ENCODE peak calls at places on chromosomes 4 and X, in eight cellular contexts. C is IMR-90, U is AG09319, Y is endothelial cell, A is suprapubic skin, K is heart left ventricle, Z is lower lobe of right lung, G is A549. M is an unnamed sample.

GRCh38 chr4:7384929-7385890 is 49.5 kb downstream of the PSAPL1 start:
- DNase-seq in C (no peak), U (no peak), Y (peak), A (peak), K (peak), Z (peak), G (no peak), M (no peak)

GRCh38 chr4:71426381-71427042 is 87.7 kb downstream of the SLC4A4 start:
- DNase-seq in C (no peak), U (no peak), Y (no peak), A (no peak), K (no peak), Z (no peak), G (no peak), M (no peak)

GRCh38 chrX:108270739-108271396 is 167.4 kb downstream of the COL4A6 start:
- DNase-seq in C (peak), U (no peak), Y (no peak), A (no peak), K (no peak), Z (no peak), G (no peak), M (no peak)

GRCh38 chrX:68257015-68257414 is 176.3 kb downstream of the OPHN1 start:
- DNase-seq in C (no peak), U (no peak), Y (no peak), A (no peak), K (no peak), Z (no peak), G (no peak), M (no peak)

GRCh38 chr4:4689694-4690440 is 148.0 kb upstream of the STX18 start:
- DNase-seq in C (no peak), U (no peak), Y (no peak), A (no peak), K (no peak), Z (no peak), G (no peak), M (no peak)

GRCh38 chrX:12162420-12162819 is 24.1 kb downstream of the FRMPD4 start:
- DNase-seq in C (peak), U (peak), Y (no peak), A (no peak), K (no peak), Z (no peak), G (no peak), M (no peak)

GRCh38 chr4:109005523-109005922 is 242.7 kb upstream of the ETNPPL start:
- DNase-seq in C (peak), U (no peak), Y (no peak), A (no peak), K (no peak), Z (no peak), G (no peak), M (peak)

GRCh38 chr4:20682853-20683252 is 17.4 kb upstream of the PACRGL start:
- DNase-seq in C (no peak), U (no peak), Y (no peak), A (no peak), K (no peak), Z (no peak), G (no peak), M (no peak)

GRCh38 chrX:39308126-39308525 is 506.9 kb downstream of the MID1IP1 start:
- DNase-seq in C (no peak), U (no peak), Y (no peak), A (no peak), K (no peak), Z (no peak), G (no peak), M (no peak)

GRCh38 chrX:40100141-40100536 is 2.4 kb upstream of the BCOR start:
- DNase-seq in C (no peak), U (no peak), Y (no peak), A (no peak), K (no peak), Z (peak), G (no peak), M (peak)

GRCh38 chr4:42627887-42628646 is 28.8 kb downstream of the ATP8A1 start:
- DNase-seq in C (no peak), U (no peak), Y (no peak), A (peak), K (peak), Z (no peak), G (peak), M (no peak)

GRCh38 chr4:103786014-103786413 is 66.2 kb upstream of the TACR3 start:
- DNase-seq in C (no peak), U (peak), Y (peak), A (no peak), K (no peak), Z (no peak), G (peak), M (peak)

GRCh38 chr4:41432219-41432618 is 105.7 kb upstream of the LIMCH1 start:
- DNase-seq in C (no peak), U (no peak), Y (no peak), A (no peak), K (no peak), Z (no peak), G (no peak), M (no peak)

GRCh38 chrX:18877472-18877871 is 106.4 kb downstream of the PHKA2 start:
- DNase-seq in C (no peak), U (no peak), Y (no peak), A (no peak), K (no peak), Z (no peak), G (no peak), M (no peak)

GRCh38 chrX:96752776-96753175 is 68.1 kb downstream of the DIAPH2 start:
- DNase-seq in C (no peak), U (no peak), Y (no peak), A (no peak), K (no peak), Z (peak), G (no peak), M (no peak)

GRCh38 chrX:50865311-50865710 is 45.2 kb upstream of the BMP15 start:
- DNase-seq in C (no peak), U (no peak), Y (no peak), A (no peak), K (no peak), Z (no peak), G (no peak), M (no peak)

GRCh38 chr4:10582059-10582686 is 102.4 kb downstream of the CLNK start:
- DNase-seq in C (peak), U (no peak), Y (peak), A (no peak), K (no peak), Z (no peak), G (peak), M (peak)

GRCh38 chr4:167544391-167544790 is 310.1 kb upstream of the SPOCK3 start:
- DNase-seq in C (no peak), U (no peak), Y (no peak), A (no peak), K (no peak), Z (no peak), G (no peak), M (no peak)

GRCh38 chrX:46979340-46979739 is 67.1 kb downstream of the JADE3 start:
- DNase-seq in C (peak), U (no peak), Y (no peak), A (no peak), K (no peak), Z (no peak), G (peak), M (peak)

GRCh38 chrX:30364229-30364628 is 55.0 kb upstream of the NR0B1 start:
- DNase-seq in C (no peak), U (no peak), Y (no peak), A (no peak), K (no peak), Z (no peak), G (no peak), M (no peak)

GRCh38 chr4:182589100-182589499 is 328.1 kb downstream of the DCTD start:
- DNase-seq in C (no peak), U (no peak), Y (no peak), A (no peak), K (no peak), Z (no peak), G (no peak), M (no peak)

GRCh38 chrX:1400049-1400448 is 8.1 kb upstream of the SLC25A6 start:
- DNase-seq in C (no peak), U (no peak), Y (no peak), A (no peak), K (no peak), Z (peak), G (no peak), M (no peak)

GRCh38 chr4:77615153-77615552 is 9.5 kb downstream of the CXCL13 start:
- DNase-seq in C (no peak), U (no peak), Y (no peak), A (no peak), K (no peak), Z (no peak), G (no peak), M (no peak)

GRCh38 chr4:60201052-60201673 is 999.0 kb upstream of the ADGRL3 start:
- DNase-seq in C (peak), U (no peak), Y (peak), A (no peak), K (no peak), Z (peak), G (peak), M (peak)

GRCh38 chr4:185304944-185305690 is 90.6 kb downstream of the LRP2BP start:
- DNase-seq in C (peak), U (no peak), Y (peak), A (no peak), K (no peak), Z (peak), G (peak), M (peak)

GRCh38 chr4:53579826-53580225 is 11.5 kb downstream of the LNX1 start:
- DNase-seq in C (no peak), U (no peak), Y (no peak), A (no peak), K (no peak), Z (no peak), G (no peak), M (no peak)

GRCh38 chr4:108370291-108370690 is 201.6 kb upstream of the LEF1 start:
- DNase-seq in C (no peak), U (no peak), Y (no peak), A (no peak), K (no peak), Z (no peak), G (no peak), M (no peak)

GRCh38 chrX:74788545-74789086 is 136.6 kb downstream of the NEXMIF start:
- DNase-seq in C (no peak), U (no peak), Y (no peak), A (no peak), K (no peak), Z (no peak), G (peak), M (no peak)
- TF ChIP-seq CTCF in C (no peak), U (no peak), Y (no peak), A (no peak), K (no peak), Z (no peak), G (no peak), M (no peak)

GRCh38 chr4:176319237-176319703 is 496 bp upstream of the SPCS3 start:
- DNase-seq in C (no peak), U (no peak), Y (no peak), A (no peak), K (no peak), Z (no peak), G (no peak), M (no peak)
- TF ChIP-seq CTCF in C (no peak), U (no peak), Y (no peak), A (no peak), K (no peak), Z (no peak), G (no peak), M (no peak)

GRCh38 chrX:134758652-134759051 is 100.4 kb upstream of the PLAC1 start:
- DNase-seq in C (no peak), U (no peak), Y (no peak), A (no peak), K (no peak), Z (no peak), G (no peak), M (no peak)

GRCh38 chrX:134761788-134762187 is 103.5 kb upstream of the PLAC1 start:
- DNase-seq in C (no peak), U (no peak), Y (no peak), A (no peak), K (no peak), Z (no peak), G (peak), M (peak)

GRCh38 chrX:134760671-134761070 is 102.4 kb upstream of the PLAC1 start:
- DNase-seq in C (no peak), U (no peak), Y (no peak), A (no peak), K (no peak), Z (no peak), G (no peak), M (peak)

DNA sequence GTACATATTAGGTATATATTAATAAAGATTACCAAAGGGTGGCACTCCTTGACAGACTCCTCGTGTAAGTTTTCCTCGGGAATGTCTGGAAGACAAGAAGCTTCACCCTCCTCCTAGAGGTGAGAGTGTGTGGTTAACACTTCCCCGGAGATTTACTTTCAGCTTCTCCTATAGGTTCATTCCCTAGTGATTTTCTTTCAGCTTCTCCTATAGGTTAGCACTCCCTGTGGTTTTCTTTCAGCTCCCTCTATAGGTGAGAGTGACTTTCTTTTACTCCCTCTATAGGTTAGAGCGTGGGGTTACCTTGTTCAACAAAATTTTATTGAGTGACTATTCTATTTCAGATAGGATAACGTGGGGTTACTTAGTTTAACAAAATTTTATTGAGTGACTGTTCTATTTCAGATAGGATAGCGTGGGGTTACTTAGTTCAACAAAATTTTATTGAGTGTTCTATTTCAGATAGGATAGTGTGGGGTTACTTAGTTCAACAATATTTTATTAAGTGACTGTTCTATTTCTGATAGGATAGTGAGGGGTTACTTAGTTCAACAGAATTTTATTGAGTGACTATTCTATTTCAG is 106.0 kb upstream of the PLAC1 start:
- DNase-seq in C (no peak), U (no peak), Y (no peak), A (no peak), K (no peak), Z (no peak), G (peak), M (no peak)
- TF ChIP-seq CTCF in C (peak), U (no peak), Y (no peak), A (no peak), K (no peak), Z (no peak), G (peak), M (peak)

GRCh38 chrX:153880440-153880815 is 5.5 kb downstream of the L1CAM start:
- DNase-seq in C (no peak), U (no peak), Y (no peak), A (no peak), K (peak), Z (no peak), G (no peak), M (no peak)

GRCh38 chrX:153878969-153879653 is 6.9 kb downstream of the L1CAM start:
- DNase-seq in C (no peak), U (no peak), Y (no peak), A (no peak), K (no peak), Z (no peak), G (no peak), M (peak)

GRCh38 chrX:153879741-153880439 is 6.1 kb downstream of the L1CAM start:
- DNase-seq in C (no peak), U (no peak), Y (no peak), A (no peak), K (no peak), Z (no peak), G (no peak), M (no peak)

GRCh38 chrX:153877571-153878261 is 8.3 kb downstream of the L1CAM start:
- DNase-seq in C (no peak), U (no peak), Y (no peak), A (no peak), K (no peak), Z (no peak), G (no peak), M (no peak)

GRCh38 chrX:153878285-153878779 is 7.6 kb downstream of the L1CAM start:
- DNase-seq in C (no peak), U (no peak), Y (no peak), A (no peak), K (no peak), Z (no peak), G (no peak), M (no peak)
- TF ChIP-seq CTCF in C (no peak), U (no peak), Y (no peak), A (no peak), K (no peak), Z (no peak), G (no peak), M (no peak)

GRCh38 chrX:17474892-17475291 is 99.9 kb downstream of the NHS start:
- DNase-seq in C (peak), U (no peak), Y (no peak), A (no peak), K (no peak), Z (no peak), G (peak), M (peak)
- TF ChIP-seq CTCF in C (no peak), U (no peak), Y (no peak), A (no peak), K (no peak), Z (no peak), G (no peak), M (no peak)

DNA sequence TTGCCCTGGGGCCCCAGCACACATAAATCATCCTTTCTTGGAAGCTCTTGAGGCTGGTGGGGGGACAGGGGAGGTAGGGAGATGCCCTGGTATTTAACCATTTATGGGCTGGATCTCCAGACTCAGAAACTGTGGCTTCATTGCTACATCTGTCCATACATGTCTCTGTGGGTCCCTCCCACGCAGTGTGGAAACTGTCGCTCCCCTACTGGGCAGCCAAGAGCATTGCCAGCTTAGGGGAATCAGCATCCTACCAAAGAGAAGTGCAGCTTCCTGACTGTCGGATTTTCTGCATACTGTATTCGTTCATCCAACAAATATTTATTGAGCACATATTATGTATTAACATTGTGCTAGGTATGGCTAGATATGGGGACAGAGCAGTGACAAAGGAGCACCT is 3.7 kb downstream of the GRIPAP1 start:
- DNase-seq in C (no peak), U (no peak), Y (no peak), A (no peak), K (no peak), Z (no peak), G (peak), M (peak)
- TF ChIP-seq CTCF in C (no peak), U (no peak), Y (no peak), A (no peak), K (no peak), Z (no peak), G (no peak), M (no peak)

DNA sequence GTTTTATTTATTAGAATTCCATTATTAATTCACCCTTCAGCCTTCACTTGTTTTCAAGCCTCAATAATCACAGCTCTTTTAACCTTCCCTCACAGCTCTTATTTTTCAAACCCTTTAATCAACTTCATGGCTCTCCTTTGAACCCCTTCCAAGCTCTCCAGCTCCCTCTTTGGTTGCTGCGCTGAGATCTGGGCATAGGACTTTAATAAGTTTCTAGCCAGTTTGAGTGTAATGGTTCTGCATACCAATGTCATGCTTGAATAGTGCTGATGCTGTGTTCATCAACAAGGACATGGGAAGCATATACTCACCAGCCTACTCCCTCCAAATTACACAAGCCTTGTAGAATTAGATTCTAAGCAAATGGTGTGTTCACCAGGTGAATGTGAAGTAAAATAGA is 3.5 kb upstream of the RNF212 start:
- DNase-seq in C (no peak), U (no peak), Y (no peak), A (no peak), K (no peak), Z (no peak), G (no peak), M (peak)
- TF ChIP-seq CTCF in C (no peak), U (no peak), Y (no peak), A (no peak), K (no peak), Z (no peak), G (no peak), M (no peak)

M was measured in cardiac muscle cell.